ENCODE peak calls at places on chromosomes 5 and 9, in ten cellular contexts. W, U, I, T, N, J, E, S, D and X are unnamed samples.

GRCh38 chr9:120348951-120349429 is 231.0 kb downstream of the CDK5RAP2 start:
- DNase-seq in W (no peak), U (no peak), I (no peak), T (peak; percentile 69), N (no peak), J (no peak), E (peak; percentile 33), S (peak; percentile 54), D (no peak), X (no peak)

GRCh38 chr5:142426676-142427364 is 102.0 kb upstream of the SPRY4 start:
- DNase-seq in W (no peak), U (no peak), I (no peak), T (no peak), N (no peak), J (no peak), E (peak; percentile 25), S (no peak), D (no peak), X (no peak)

GRCh38 chr9:14760060-14760459 is 37.5 kb upstream of the CER1 start:
- DNase-seq in W (no peak), U (no peak), I (no peak), T (no peak), N (no peak), J (no peak), E (no peak), S (no peak), D (no peak), X (no peak)

GRCh38 chr9:99637640-99638039 is 184.0 kb upstream of the NR4A3 start:
- DNase-seq in W (no peak), U (no peak), I (no peak), T (no peak), N (no peak), J (no peak), E (no peak), S (no peak), D (no peak), X (no peak)

GRCh38 chr5:67437905-67438845 is 241.6 kb upstream of the CD180 start:
- DNase-seq in W (no peak), U (no peak), I (no peak), T (no peak), N (no peak), J (no peak), E (no peak), S (no peak), D (no peak), X (no peak)

GRCh38 chr9:109194157-109194556 is 27.1 kb upstream of the FRRS1L start:
- DNase-seq in W (no peak), U (no peak), I (no peak), T (no peak), N (no peak), J (no peak), E (no peak), S (no peak), D (no peak), X (no peak)

GRCh38 chr9:91546574-91546973 is 122.9 kb upstream of the NFIL3 start:
- DNase-seq in W (no peak), U (no peak), I (no peak), T (peak; percentile 89), N (no peak), J (no peak), E (no peak), S (peak; percentile 69), D (no peak), X (no peak)

GRCh38 chr9:96661711-96662110 is 6.6 kb upstream of the PRXL2C start:
- DNase-seq in W (no peak), U (no peak), I (no peak), T (peak; percentile 10), N (no peak), J (no peak), E (no peak), S (no peak), D (no peak), X (no peak)

GRCh38 chr9:110337727-110338522 is at the start of gene TXNDC8:
- DNase-seq in W (no peak), U (no peak), I (no peak), T (peak; percentile 69), N (no peak), J (no peak), E (no peak), S (no peak), D (no peak), X (no peak)

GRCh38 chr9:33924978-33925797 is 108.2 kb downstream of the UBE2R2 start:
- DNase-seq in W (no peak), U (no peak), I (no peak), T (peak; percentile 77), N (no peak), J (peak; percentile 62), E (peak; percentile 49), S (peak; percentile 57), D (no peak), X (peak; percentile 23)

GRCh38 chr5:98308231-98308630 is 465.2 kb upstream of the RGMB start:
- DNase-seq in W (no peak), U (no peak), I (no peak), T (no peak), N (no peak), J (no peak), E (no peak), S (no peak), D (no peak), X (no peak)

GRCh38 chr9:119839888-119840287 is 470.7 kb upstream of the BRINP1 start:
- DNase-seq in W (no peak), U (no peak), I (no peak), T (peak; percentile 12), N (no peak), J (no peak), E (no peak), S (no peak), D (no peak), X (no peak)

GRCh38 chr5:172172912-172173591 is 15.0 kb downstream of the STK10 start:
- DNase-seq in W (no peak), U (no peak), I (no peak), T (peak; percentile 40), N (no peak), J (no peak), E (no peak), S (peak; percentile 55), D (no peak), X (no peak)

GRCh38 chr9:71303351-71303750 is 181.9 kb upstream of the TRPM3 start:
- DNase-seq in W (no peak), U (no peak), I (no peak), T (peak; percentile 55), N (no peak), J (no peak), E (no peak), S (no peak), D (no peak), X (no peak)

GRCh38 chr9:114590328-114590727 is 2.8 kb downstream of the ATP6V1G1 start:
- DNase-seq in W (no peak), U (no peak), I (no peak), T (no peak), N (no peak), J (no peak), E (no peak), S (no peak), D (no peak), X (no peak)

GRCh38 chr9:114588671-114589526 is 1.3 kb downstream of the ATP6V1G1 start:
- DNase-seq in W (no peak), U (no peak), I (no peak), T (peak; percentile 76), N (no peak), J (no peak), E (no peak), S (peak; percentile 55), D (no peak), X (no peak)

GRCh38 chr9:114592356-114592755 is 4.8 kb downstream of the ATP6V1G1 start:
- DNase-seq in W (no peak), U (peak; percentile 81), I (no peak), T (peak; percentile 49), N (no peak), J (peak; percentile 23), E (peak; percentile 55), S (peak; percentile 2), D (no peak), X (peak; percentile 79)

GRCh38 chr9:114594136-114594535 is 6.6 kb downstream of the ATP6V1G1 start:
- DNase-seq in W (no peak), U (no peak), I (no peak), T (no peak), N (no peak), J (no peak), E (no peak), S (no peak), D (no peak), X (no peak)

GRCh38 chr9:114591206-114591853 is 3.8 kb downstream of the ATP6V1G1 start:
- DNase-seq in W (no peak), U (no peak), I (no peak), T (peak; percentile 51), N (no peak), J (no peak), E (no peak), S (no peak), D (no peak), X (no peak)
- H3K4me3 ChIP-seq in W (peak overlapping the region; percentile 9), U (peak overlapping the region; percentile 25), I (peak overlapping the region; percentile 71), T (peak overlapping the region; percentile 17), N (no peak overlapping the region), J (no peak overlapping the region), E (no peak overlapping the region), S (no peak overlapping the region), D (peak overlapping the region; percentile 36), X (peak overlapping the region; percentile 6)

GRCh38 chr5:34648039-34648438 is 8.1 kb upstream of the RAI14 start:
- DNase-seq in W (no peak), U (no peak), I (no peak), T (no peak), N (no peak), J (no peak), E (no peak), S (no peak), D (no peak), X (no peak)
- H3K4me1 ChIP-seq in W (peaks cover 6% of the 10 kb centered on the region), U (no peaks in the 10 kb centered on the region), I (no peaks in the 10 kb centered on the region), T (peaks cover 11% of the 10 kb centered on the region), N (no peaks in the 10 kb centered on the region), J (no peaks in the 10 kb centered on the region), E (no peaks in the 10 kb centered on the region), S (no peaks in the 10 kb centered on the region), D (no peaks in the 10 kb centered on the region), X (no peaks in the 10 kb centered on the region)

GRCh38 chr9:130766904-130767262 is 68.2 kb upstream of the ABL1 start:
- DNase-seq in W (no peak), U (no peak), I (no peak), T (no peak), N (no peak), J (no peak), E (no peak), S (no peak), D (no peak), X (no peak)
- H3K27ac ChIP-seq in W (peak overlapping the region; percentile 8), U (no peak overlapping the region), I (peak overlapping the region; percentile 84), T (no peak overlapping the region), N (no peak overlapping the region), J (no peak overlapping the region), E (no peak overlapping the region), S (no peak overlapping the region), D (peak overlapping the region; percentile 21), X (no peak overlapping the region)

DNA sequence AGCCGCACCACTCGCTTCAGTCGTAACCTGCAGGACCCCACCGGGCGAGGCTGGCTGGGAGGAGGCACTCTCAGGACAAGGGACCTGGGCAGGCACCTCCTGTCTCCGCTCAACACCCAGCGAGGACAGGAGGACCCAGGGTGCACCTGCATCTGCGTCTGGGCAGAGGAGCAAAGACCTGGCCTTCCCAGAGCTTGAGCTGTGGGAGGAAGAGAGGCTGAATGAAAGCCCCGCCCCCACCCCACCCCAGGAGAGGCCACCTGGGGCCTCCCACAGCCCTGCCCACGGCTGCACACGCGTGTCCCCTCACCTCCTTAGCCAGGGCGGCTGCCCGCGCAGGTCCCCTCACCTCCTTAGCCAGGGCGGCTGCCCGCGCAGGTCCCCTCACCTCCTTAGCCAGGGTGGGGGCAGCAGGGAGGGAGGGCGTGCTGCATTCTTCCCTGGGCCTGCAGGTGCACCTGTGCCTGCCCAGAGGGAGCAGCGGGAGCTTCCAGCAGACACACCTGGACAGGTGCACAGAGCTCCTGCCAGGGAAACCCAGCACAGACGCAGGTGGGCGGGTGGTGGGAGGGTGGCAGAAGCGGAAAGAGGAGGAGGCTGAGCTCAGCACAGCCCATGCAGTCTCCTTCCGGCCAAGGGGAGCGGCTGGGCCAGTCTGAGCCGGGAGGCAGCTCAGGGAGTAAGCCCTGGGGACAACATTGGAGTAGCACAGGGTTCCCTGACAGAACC is 18.5 kb upstream of the SLC12A7 start:
- DNase-seq in W (peak; percentile 78), U (no peak), I (no peak), T (no peak), N (peak; percentile 73), J (no peak), E (no peak), S (peak; percentile 59), D (no peak), X (no peak)
- H3K4me3 ChIP-seq in W (no peak overlapping the region), U (no peak overlapping the region), I (no peak overlapping the region), T (no peak overlapping the region), N (no peak overlapping the region), J (no peak overlapping the region), E (no peak overlapping the region), S (peak overlapping the region; percentile 45), D (no peak overlapping the region), X (no peak overlapping the region)